ENCODE peak calls at places on chromosomes 1 and 21, in six cellular contexts. F is RWPE1, O is fibroblast of pulmonary artery, N is BE2C, A is HFFc6, X is B cell. V is an unnamed sample.
A peak's percentile ranks its signal among the peaks of the same experiment; 100 is the strongest.

GRCh38 chr1:221774054-221774842 is 32.4 kb upstream of the DUSP10 start:
- DNase-seq in F (no peak), O (no peak), N (no peak), A (no peak), X (no peak), V (no peak)

GRCh38 chr1:72636636-72637035 is 354.3 kb upstream of the NEGR1 start:
- DNase-seq in F (no peak), O (peak; percentile 31), N (no peak), A (no peak), X (no peak), V (peak; percentile 77)

GRCh38 chr1:23673086-23673813 is 18.4 kb upstream of the RPL11 start:
- DNase-seq in F (peak; percentile 95), O (peak; percentile 58), N (no peak), A (peak; percentile 36), X (no peak), V (peak; percentile 94)

GRCh38 chr1:230458509-230458908 is 32.4 kb upstream of the PGBD5 start:
- DNase-seq in F (peak; percentile 8), O (peak; percentile 66), N (no peak), A (no peak), X (no peak), V (peak; percentile 99)

GRCh38 chr1:210883821-210884220 is 250.1 kb downstream of the KCNH1 start:
- DNase-seq in F (peak; percentile 12), O (no peak), N (no peak), A (peak; percentile 73), X (no peak), V (peak; percentile 88)

GRCh38 chr1:171985639-171986038 is 144.3 kb downstream of the DNM3 start:
- DNase-seq in F (no peak), O (no peak), N (peak; percentile 18), A (no peak), X (no peak), V (peak; percentile 30)

GRCh38 chr1:118147542-118147941 is 37.5 kb downstream of the SPAG17 start:
- DNase-seq in F (peak; percentile 47), O (peak; percentile 63), N (no peak), A (peak; percentile 72), X (no peak), V (peak; percentile 65)

GRCh38 chr1:55965981-55966461 is 613.3 kb downstream of the PLPP3 start:
- DNase-seq in F (peak; percentile 31), O (no peak), N (no peak), A (no peak), X (no peak), V (peak; percentile 28)

GRCh38 chr21:45161039-45161945 is 86.9 kb downstream of the ADARB1 start:
- DNase-seq in F (no peak), O (no peak), N (no peak), A (no peak), X (no peak), V (no peak)

GRCh38 chr1:228460830-228461229 is 26.4 kb upstream of the RNF187 start:
- DNase-seq in F (no peak), O (no peak), N (no peak), A (no peak), X (no peak), V (no peak)

GRCh38 chr1:16204634-16205332 is 7.7 kb downstream of the ARHGEF19 start:
- DNase-seq in F (no peak), O (no peak), N (peak; percentile 58), A (no peak), X (peak; percentile 45), V (peak; percentile 35)

GRCh38 chr1:48674641-48675040 is 102.0 kb downstream of the BEND5 start:
- DNase-seq in F (peak; percentile 59), O (peak; percentile 50), N (no peak), A (no peak), X (no peak), V (peak; percentile 68)

GRCh38 chr1:178038372-178038771 is 55.5 kb upstream of the RASAL2 start:
- DNase-seq in F (no peak), O (no peak), N (no peak), A (no peak), X (no peak), V (no peak)

GRCh38 chr1:223712856-223713494 is 636 bp downstream of the CAPN2 start:
- DNase-seq in F (no peak), O (peak; percentile 30), N (no peak), A (no peak), X (peak; percentile 50), V (peak; percentile 62)

GRCh38 chr1:173258484-173259264 is 51.5 kb upstream of the TNFSF4 start:
- DNase-seq in F (no peak), O (no peak), N (no peak), A (peak; percentile 61), X (no peak), V (no peak)

GRCh38 chr1:172883844-172884243 is 166.9 kb downstream of the TNFSF18 start:
- DNase-seq in F (no peak), O (no peak), N (no peak), A (no peak), X (no peak), V (no peak)

GRCh38 chr1:178467837-178468236 is 28.9 kb downstream of the CLEC20A start:
- DNase-seq in F (no peak), O (no peak), N (no peak), A (no peak), X (no peak), V (no peak)

GRCh38 chr1:36859926-36860325 is 174.4 kb downstream of the GRIK3 start:
- DNase-seq in F (no peak), O (no peak), N (no peak), A (no peak), X (no peak), V (no peak)
- TF ChIP-seq CTCF in F (no peak), O (no peak), N (no peak), A (no peak), X (no peak), V (no peak)

DNA sequence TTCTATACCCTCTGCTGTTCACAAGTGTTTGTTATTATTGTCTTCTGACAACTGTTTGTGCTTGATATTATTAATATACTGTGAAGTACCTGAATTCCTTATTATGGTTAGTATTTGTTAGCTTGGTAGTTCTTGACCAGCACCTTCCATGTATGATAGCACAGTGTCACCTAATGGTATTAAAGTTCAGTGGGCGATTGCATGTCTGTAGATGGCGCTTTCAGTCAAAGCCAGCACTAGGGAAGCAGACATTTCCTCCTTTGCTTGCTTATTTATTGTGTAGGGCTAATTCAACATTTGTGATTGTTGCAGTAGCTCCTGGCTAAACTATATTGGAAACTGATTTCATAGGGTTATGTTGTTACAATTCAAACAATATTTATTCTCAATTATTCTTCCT is 218.0 kb downstream of the ZP4 start:
- DNase-seq in F (no peak), O (no peak), N (peak; percentile 14), A (no peak), X (no peak), V (peak; percentile 65)
- TF ChIP-seq CTCF in F (no peak), O (no peak), N (peak; percentile 69), A (peak; percentile 8), X (no peak), V (peak; percentile 56)

GRCh38 chr1:14922942-14923341 is 230.6 kb upstream of the TMEM51 start:
- DNase-seq in F (no peak), O (no peak), N (no peak), A (no peak), X (no peak), V (no peak)

GRCh38 chr1:14923400-14924011 is 230.0 kb upstream of the TMEM51 start:
- DNase-seq in F (no peak), O (no peak), N (no peak), A (no peak), X (no peak), V (no peak)

GRCh38 chr1:14919755-14920154 is 233.8 kb upstream of the TMEM51 start:
- DNase-seq in F (no peak), O (no peak), N (no peak), A (no peak), X (no peak), V (no peak)

GRCh38 chr1:14919289-14919688 is 234.3 kb upstream of the TMEM51 start:
- DNase-seq in F (no peak), O (no peak), N (no peak), A (no peak), X (no peak), V (no peak)

DNA sequence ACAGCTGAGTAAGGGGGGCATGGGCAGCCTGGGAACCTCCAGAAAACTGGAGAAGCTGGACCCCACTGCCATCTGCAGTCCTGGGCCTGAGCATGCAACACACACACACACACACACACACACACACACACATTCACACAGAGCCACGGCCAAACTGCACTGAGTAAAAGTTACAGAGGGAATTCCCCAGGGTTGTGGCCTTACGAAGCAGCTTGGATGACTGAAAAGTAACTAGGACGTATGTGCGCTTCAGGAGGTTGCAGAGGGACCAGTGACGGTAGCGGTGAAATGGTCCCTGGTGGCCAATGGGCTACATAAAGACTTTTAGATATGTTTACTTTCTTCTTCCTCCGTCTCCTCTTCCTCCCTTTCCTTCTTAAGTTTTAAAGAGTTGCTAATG is 232.5 kb upstream of the TMEM51 start:
- DNase-seq in F (no peak), O (peak; percentile 42), N (no peak), A (no peak), X (no peak), V (no peak)
- TF ChIP-seq CTCF in F (no peak), O (no peak), N (no peak), A (no peak), X (no peak), V (no peak)

GRCh38 chr1:46692806-46693770 is 21.4 kb downstream of the TEX38 start:
- DNase-seq in F (no peak), O (no peak), N (no peak), A (no peak), X (no peak), V (no peak)

GRCh38 chr1:46691997-46692790 is 20.5 kb downstream of the TEX38 start:
- DNase-seq in F (no peak), O (peak; percentile 46), N (no peak), A (no peak), X (no peak), V (no peak)

GRCh38 chr1:46689326-46689725 is 17.7 kb downstream of the TEX38 start:
- DNase-seq in F (no peak), O (no peak), N (no peak), A (no peak), X (no peak), V (no peak)

GRCh38 chr1:46689897-46690296 is 18.2 kb downstream of the TEX38 start:
- DNase-seq in F (no peak), O (no peak), N (no peak), A (no peak), X (no peak), V (no peak)

DNA sequence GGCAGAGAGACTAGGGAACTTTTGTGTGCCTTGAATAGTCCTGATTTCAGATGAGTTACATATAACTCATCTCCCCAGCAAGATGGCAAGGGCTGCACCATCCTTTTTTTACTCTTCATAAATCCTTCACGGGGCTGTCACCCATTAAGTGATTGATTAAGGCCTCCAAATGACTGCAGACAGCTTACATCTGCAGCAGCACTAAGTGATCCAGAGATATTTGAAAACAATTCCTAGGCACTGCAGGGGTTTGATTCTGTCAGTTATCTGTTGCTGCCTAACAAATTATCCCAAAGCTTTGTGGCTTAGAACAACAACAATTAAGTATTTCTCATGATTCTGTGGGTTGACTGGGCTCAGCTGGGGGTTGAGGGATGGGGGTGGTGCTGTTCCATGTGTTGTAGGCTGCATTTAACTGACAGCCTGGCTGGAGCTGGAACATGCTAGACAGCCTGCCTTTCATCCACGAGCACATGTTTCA is 19.3 kb downstream of the TEX38 start:
- DNase-seq in F (no peak), O (no peak), N (no peak), A (no peak), X (no peak), V (no peak)
- TF ChIP-seq CTCF in F (no peak), O (no peak), N (no peak), A (no peak), X (no peak), V (no peak)

GRCh38 chr1:110433803-110434202 is 17.1 kb upstream of the PROK1 start:
- DNase-seq in F (peak; percentile 67), O (peak; percentile 35), N (peak; percentile 62), A (peak; percentile 13), X (no peak), V (peak; percentile 86)
- TF ChIP-seq CTCF in F (no peak), O (peak; percentile 12), N (peak; percentile 41), A (peak; percentile 14), X (no peak), V (peak; percentile 30)

V was measured in MCF 10A.